ENCODE peak calls at places on chromosome 9, in seven cellular contexts. One of them, this sample, is unnamed.

GRCh38 chr9:137031904-137032639 is at the start of gene FUT7:
- DNase-seq in trophoblast cell: no peak
- DNase-seq in neuronal stem cell: no peak
- DNase-seq in H1: no peak
- DNase-seq in mesendoderm: no peak
- DNase-seq in IMR-90: no peak
- DNase-seq in mesenchymal stem cell: no peak
- DNase-seq in this sample: no peak

GRCh38 chr9:121399126-121399882 is 29.3 kb upstream of the STOM start:
- DNase-seq in mesenchymal stem cell: peak; percentile 9
- DNase-seq in H1: no peak
- DNase-seq in IMR-90: peak; percentile 51
- DNase-seq in mesendoderm: no peak
- DNase-seq in trophoblast cell: no peak
- DNase-seq in neuronal stem cell: no peak
- DNase-seq in this sample: no peak

GRCh38 chr9:90894956-90895687 is 93.5 kb downstream of the SYK start:
- DNase-seq in neuronal stem cell: no peak
- DNase-seq in H1: no peak
- DNase-seq in IMR-90: no peak
- DNase-seq in trophoblast cell: peak; percentile 68
- DNase-seq in mesendoderm: peak; percentile 33
- DNase-seq in mesenchymal stem cell: peak; percentile 23
- DNase-seq in this sample: peak; percentile 59

GRCh38 chr9:69745716-69746538 is 13.9 kb downstream of the PTAR1 start:
- DNase-seq in trophoblast cell: no peak
- DNase-seq in IMR-90: peak; percentile 47
- DNase-seq in mesenchymal stem cell: peak; percentile 58
- DNase-seq in mesendoderm: peak; percentile 59
- DNase-seq in H1: no peak
- DNase-seq in neuronal stem cell: no peak
- DNase-seq in this sample: no peak

GRCh38 chr9:36924071-36924470 is 110.0 kb downstream of the PAX5 start:
- DNase-seq in trophoblast cell: peak; percentile 18
- DNase-seq in IMR-90: peak; percentile 81
- DNase-seq in neuronal stem cell: no peak
- DNase-seq in H1: no peak
- DNase-seq in mesendoderm: peak; percentile 70
- DNase-seq in mesenchymal stem cell: peak; percentile 65
- DNase-seq in this sample: no peak

GRCh38 chr9:93198117-93198838 is 14.3 kb downstream of the WNK2 start:
- DNase-seq in neuronal stem cell: no peak
- DNase-seq in mesendoderm: no peak
- DNase-seq in trophoblast cell: peak; percentile 18
- DNase-seq in mesenchymal stem cell: no peak
- DNase-seq in H1: no peak
- DNase-seq in IMR-90: no peak
- DNase-seq in this sample: no peak

GRCh38 chr9:17928228-17928627 is 349.4 kb downstream of the SH3GL2 start:
- DNase-seq in H1: no peak
- DNase-seq in neuronal stem cell: no peak
- DNase-seq in mesendoderm: no peak
- DNase-seq in mesenchymal stem cell: no peak
- DNase-seq in trophoblast cell: no peak
- DNase-seq in IMR-90: no peak
- DNase-seq in this sample: no peak

GRCh38 chr9:133471551-133472276 is 7.2 kb downstream of the SLC2A6 start:
- DNase-seq in neuronal stem cell: no peak
- DNase-seq in IMR-90: no peak
- DNase-seq in mesenchymal stem cell: no peak
- DNase-seq in mesendoderm: no peak
- DNase-seq in H1: no peak
- DNase-seq in trophoblast cell: no peak
- DNase-seq in this sample: no peak

GRCh38 chr9:130672466-130672865 is 8.1 kb downstream of the PRDM12 start:
- DNase-seq in mesendoderm: no peak
- DNase-seq in IMR-90: no peak
- DNase-seq in trophoblast cell: no peak
- DNase-seq in H1: no peak
- DNase-seq in mesenchymal stem cell: no peak
- DNase-seq in neuronal stem cell: no peak
- DNase-seq in this sample: no peak

GRCh38 chr9:94176582-94176981 is 82.5 kb upstream of the ZNF169 start:
- DNase-seq in IMR-90: no peak
- DNase-seq in mesendoderm: no peak
- DNase-seq in trophoblast cell: no peak
- DNase-seq in neuronal stem cell: no peak
- DNase-seq in H1: no peak
- DNase-seq in mesenchymal stem cell: no peak
- DNase-seq in this sample: no peak

GRCh38 chr9:136492978-136493522 is 10.2 kb upstream of the SEC16A start:
- DNase-seq in mesenchymal stem cell: no peak
- DNase-seq in trophoblast cell: no peak
- DNase-seq in H1: no peak
- DNase-seq in neuronal stem cell: no peak
- DNase-seq in mesendoderm: no peak
- DNase-seq in IMR-90: no peak
- DNase-seq in this sample: no peak

GRCh38 chr9:12695474-12695873 is 2.3 kb downstream of the TYRP1 start:
- DNase-seq in IMR-90: no peak
- DNase-seq in H1: no peak
- DNase-seq in trophoblast cell: no peak
- DNase-seq in mesenchymal stem cell: no peak
- DNase-seq in mesendoderm: no peak
- DNase-seq in neuronal stem cell: no peak
- DNase-seq in this sample: no peak

GRCh38 chr9:127965953-127966352 is 14.8 kb downstream of the EEIG1 start:
- DNase-seq in IMR-90: no peak
- DNase-seq in trophoblast cell: no peak
- DNase-seq in neuronal stem cell: no peak
- DNase-seq in mesenchymal stem cell: no peak
- DNase-seq in H1: no peak
- DNase-seq in mesendoderm: no peak
- DNase-seq in this sample: no peak
- H3K27ac ChIP-seq in IMR-90: peak overlapping the region; percentile 92
- H3K27ac ChIP-seq in trophoblast cell: peak overlapping the region; percentile 14
- H3K27ac ChIP-seq in neuronal stem cell: no peak overlapping the region
- H3K27ac ChIP-seq in mesenchymal stem cell: peak overlapping the region; percentile 65
- H3K27ac ChIP-seq in H1: no peak overlapping the region
- H3K27ac ChIP-seq in mesendoderm: peak overlapping the region; percentile 19
- H3K27ac ChIP-seq in this sample: no peak overlapping the region

GRCh38 chr9:68640421-68641089 is 64.5 kb upstream of the PIP5K1B start:
- DNase-seq in mesendoderm: no peak
- DNase-seq in IMR-90: no peak
- DNase-seq in neuronal stem cell: no peak
- DNase-seq in trophoblast cell: no peak
- DNase-seq in H1: no peak
- DNase-seq in mesenchymal stem cell: no peak
- DNase-seq in this sample: no peak

GRCh38 chr9:68631811-68632210 is 73.2 kb upstream of the PIP5K1B start:
- DNase-seq in H1: no peak
- DNase-seq in trophoblast cell: no peak
- DNase-seq in IMR-90: no peak
- DNase-seq in mesendoderm: no peak
- DNase-seq in mesenchymal stem cell: no peak
- DNase-seq in neuronal stem cell: no peak
- DNase-seq in this sample: no peak

DNA sequence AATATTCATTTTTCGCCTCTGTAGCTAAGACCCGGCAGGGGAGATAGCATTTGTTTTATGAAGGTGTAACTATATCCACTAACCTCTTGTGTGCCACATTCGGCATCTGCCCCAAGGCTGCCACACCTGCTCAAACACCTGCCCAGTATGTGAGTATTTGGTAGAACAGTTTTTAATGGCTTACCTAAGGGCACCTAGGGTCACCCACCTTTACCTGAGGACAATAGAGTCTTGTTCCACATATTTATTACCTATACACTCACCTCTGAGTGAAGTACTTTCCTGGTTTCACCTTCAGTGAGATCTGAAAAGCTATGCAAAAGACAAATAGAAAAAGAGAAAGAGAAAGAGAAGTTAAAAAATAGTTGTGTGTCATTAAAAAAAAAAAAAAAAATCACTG is 68.0 kb upstream of the PIP5K1B start:
- DNase-seq in mesendoderm: no peak
- DNase-seq in IMR-90: no peak
- DNase-seq in H1: no peak
- DNase-seq in trophoblast cell: no peak
- DNase-seq in mesenchymal stem cell: no peak
- DNase-seq in neuronal stem cell: no peak
- DNase-seq in this sample: no peak
- H2AK5ac ChIP-seq in mesendoderm: no peak overlapping the region
- H2AK5ac ChIP-seq in IMR-90: no peak overlapping the region
- H2AK5ac ChIP-seq in H1: no peak overlapping the region
- H2AK5ac ChIP-seq in trophoblast cell: no peak overlapping the region
- H2AK5ac ChIP-seq in mesenchymal stem cell: no peak overlapping the region
- H2AK5ac ChIP-seq in neuronal stem cell: no peak overlapping the region
- H2AK5ac ChIP-seq in this sample: no peak overlapping the region

DNA sequence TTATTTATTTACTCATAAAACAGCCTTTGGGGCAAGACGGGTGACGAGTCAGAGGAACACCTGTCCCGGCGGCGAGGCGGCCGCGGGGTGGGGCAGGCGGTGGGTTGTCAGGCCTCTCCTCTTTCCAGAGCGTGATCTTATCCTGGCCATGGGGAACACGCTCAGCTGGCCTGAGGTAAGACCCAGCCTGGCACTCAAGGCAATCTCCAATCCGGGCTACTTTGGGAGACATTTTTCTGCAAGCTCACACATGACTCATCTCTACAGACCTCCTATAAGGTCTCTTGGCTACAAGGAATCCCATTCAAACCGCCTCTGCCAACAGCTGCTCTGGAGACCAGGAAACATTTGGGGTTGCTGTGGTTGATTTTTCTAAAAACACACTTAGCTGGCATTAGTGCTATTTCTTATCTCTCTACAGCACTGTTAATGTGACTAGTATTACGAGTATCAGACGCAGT is 6.2 kb downstream of the RAPGEF1 start:
- DNase-seq in H1: no peak
- DNase-seq in trophoblast cell: peak; percentile 96
- DNase-seq in IMR-90: peak; percentile 96
- DNase-seq in mesenchymal stem cell: peak; percentile 97
- DNase-seq in neuronal stem cell: no peak
- DNase-seq in mesendoderm: peak; percentile 89
- DNase-seq in this sample: peak; percentile 48
- H3K9ac ChIP-seq in H1: no peak overlapping the region
- H3K9ac ChIP-seq in trophoblast cell: no peak overlapping the region
- H3K9ac ChIP-seq in IMR-90: no peak overlapping the region
- H3K9ac ChIP-seq in mesenchymal stem cell: peak overlapping the region; percentile 71
- H3K9ac ChIP-seq in neuronal stem cell: no peak overlapping the region
- H3K9ac ChIP-seq in mesendoderm: no peak overlapping the region
- H3K9ac ChIP-seq in this sample: no peak overlapping the region

GRCh38 chr9:254516-254915 is 39.9 kb downstream of the DOCK8 start:
- DNase-seq in mesendoderm: no peak
- DNase-seq in trophoblast cell: no peak
- DNase-seq in neuronal stem cell: no peak
- DNase-seq in mesenchymal stem cell: no peak
- DNase-seq in IMR-90: no peak
- DNase-seq in H1: no peak
- DNase-seq in this sample: no peak

GRCh38 chr9:265209-265900 is 50.7 kb downstream of the DOCK8 start:
- DNase-seq in neuronal stem cell: no peak
- DNase-seq in IMR-90: no peak
- DNase-seq in mesendoderm: no peak
- DNase-seq in mesenchymal stem cell: no peak
- DNase-seq in H1: no peak
- DNase-seq in trophoblast cell: peak; percentile 30
- DNase-seq in this sample: no peak

GRCh38 chr9:257957-258356 is 43.3 kb downstream of the DOCK8 start:
- DNase-seq in mesendoderm: no peak
- DNase-seq in mesenchymal stem cell: no peak
- DNase-seq in trophoblast cell: no peak
- DNase-seq in neuronal stem cell: no peak
- DNase-seq in H1: no peak
- DNase-seq in IMR-90: no peak
- DNase-seq in this sample: no peak

GRCh38 chr9:264231-264630 is 49.6 kb downstream of the DOCK8 start:
- DNase-seq in trophoblast cell: no peak
- DNase-seq in mesenchymal stem cell: no peak
- DNase-seq in neuronal stem cell: no peak
- DNase-seq in mesendoderm: no peak
- DNase-seq in IMR-90: no peak
- DNase-seq in H1: no peak
- DNase-seq in this sample: no peak

DNA sequence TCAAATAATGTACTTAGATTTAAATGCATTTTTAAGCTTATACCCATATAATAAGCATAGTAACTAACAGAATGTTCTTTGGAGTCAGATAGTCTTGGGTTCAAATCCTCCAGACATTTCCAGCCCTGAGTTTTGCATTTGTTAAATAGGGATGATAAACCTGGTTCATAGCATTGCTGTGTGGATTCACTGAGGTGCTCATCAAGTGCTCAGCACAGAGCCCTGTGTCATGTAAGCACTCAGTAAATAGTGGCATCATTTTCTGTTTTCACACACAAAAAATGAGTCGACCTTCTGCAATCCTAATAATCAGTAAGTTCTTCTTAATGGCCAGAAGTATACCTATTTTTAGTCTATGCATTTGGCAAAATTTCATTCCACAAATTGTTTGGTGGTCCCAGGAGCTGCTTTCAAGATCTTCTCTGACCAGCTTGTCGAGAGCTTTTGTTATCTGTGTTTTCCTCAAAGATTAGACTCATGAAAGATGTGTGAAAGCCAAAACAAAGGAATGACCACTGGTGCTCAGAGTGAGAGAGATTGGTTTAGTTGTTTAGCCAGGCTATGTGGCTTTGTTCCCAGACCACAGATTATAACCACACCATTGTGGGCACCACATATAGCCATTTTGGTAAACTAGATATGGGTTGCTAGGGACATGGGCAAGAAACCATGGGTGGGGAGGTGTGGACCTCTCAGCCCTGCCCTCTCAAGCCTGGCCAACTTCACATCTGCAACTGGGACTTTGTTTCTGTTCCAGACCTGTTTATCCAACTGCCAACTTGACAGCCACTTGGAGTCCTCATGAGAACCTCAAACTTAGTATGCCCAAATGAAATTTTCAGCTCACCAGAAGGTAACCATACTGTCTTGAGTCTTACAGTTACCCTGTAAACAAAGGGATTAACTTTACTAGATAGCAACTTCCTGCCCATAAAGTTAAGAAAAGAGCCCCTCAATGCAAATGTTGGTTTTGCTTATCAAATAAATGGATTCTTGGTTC is 45.0 kb downstream of the DOCK8 start:
- DNase-seq in trophoblast cell: no peak
- DNase-seq in IMR-90: no peak
- DNase-seq in H1: no peak
- DNase-seq in neuronal stem cell: no peak
- DNase-seq in mesendoderm: peak; percentile 89
- DNase-seq in mesenchymal stem cell: no peak
- DNase-seq in this sample: no peak
- H3K27ac ChIP-seq in trophoblast cell: no peak overlapping the region
- H3K27ac ChIP-seq in IMR-90: no peak overlapping the region
- H3K27ac ChIP-seq in H1: no peak overlapping the region
- H3K27ac ChIP-seq in neuronal stem cell: no peak overlapping the region
- H3K27ac ChIP-seq in mesendoderm: peak overlapping the region; percentile 81
- H3K27ac ChIP-seq in mesenchymal stem cell: no peak overlapping the region
- H3K27ac ChIP-seq in this sample: no peak overlapping the region